ENCODE peak calls at places on chromosome 9, in nine cellular contexts. J is neural crest cell; U is AG04450; W is sigmoid colon; O is activated B cell treated with CpG ODN at 0.5 μM for 24 hours; T is progenitor cell of endocrine pancreas; V is globus pallidus; N is dorsolateral prefrontal cortex; C is stimulated activated CD4-positive, alpha-beta T cell treated with anti-CD3 and anti-CD28 coated beads, Interleukin-2, amount 100 ng/mL, for 48 hours. B is an unnamed sample.

GRCh38 chr9:108039491-108039890 is 549.9 kb upstream of the KLF4 start:
- DNase-seq in J (no peak), U (no peak), W (no peak), O (no peak), T (no peak), V (no peak), N (no peak), C (no peak), B (no peak)

GRCh38 chr9:33151007-33151557 is 16.1 kb downstream of the B4GALT1 start:
- DNase-seq in J (no peak), U (peak; percentile 90), W (peak; percentile 87), O (no peak), T (no peak), V (no peak), N (no peak), C (no peak), B (peak; percentile 84)

GRCh38 chr9:91795500-91796241 is 154.4 kb downstream of the ROR2 start:
- DNase-seq in J (no peak), U (no peak), W (peak; percentile 70), O (no peak), T (no peak), V (no peak), N (no peak), C (no peak), B (no peak)

GRCh38 chr9:21801683-21802417 is 586 bp upstream of the MTAP start:
- DNase-seq in J (peak; percentile 53), U (peak; percentile 50), W (peak; percentile 92), O (no peak), T (peak; percentile 61), V (no peak), N (peak; percentile 76), C (no peak), B (peak; percentile 57)

GRCh38 chr9:20853866-20854265 is 169.8 kb downstream of the FOCAD start:
- DNase-seq in J (no peak), U (no peak), W (no peak), O (no peak), T (no peak), V (no peak), N (no peak), C (no peak), B (no peak)

GRCh38 chr9:128920381-128921058 is at the start of gene PHYHD1:
- DNase-seq in J (no peak), U (no peak), W (peak; percentile 84), O (no peak), T (no peak), V (peak; percentile 80), N (peak; percentile 73), C (no peak), B (no peak)

GRCh38 chr9:88535932-88536324 is 950 bp downstream of the NXNL2 start:
- DNase-seq in J (no peak), U (no peak), W (peak; percentile 76), O (no peak), T (no peak), V (no peak), N (no peak), C (no peak), B (no peak)

GRCh38 chr9:131020862-131021261 is 11.9 kb downstream of the LAMC3 start:
- DNase-seq in J (no peak), U (no peak), W (no peak), O (no peak), T (no peak), V (no peak), N (no peak), C (no peak), B (no peak)

GRCh38 chr9:4769321-4770080 is 23.2 kb upstream of the RCL1 start:
- DNase-seq in J (no peak), U (no peak), W (no peak), O (no peak), T (no peak), V (no peak), N (no peak), C (no peak), B (no peak)

GRCh38 chr9:133137451-133138231 is 16.6 kb upstream of the RALGDS start:
- DNase-seq in J (no peak), U (no peak), W (peak; percentile 82), O (no peak), T (no peak), V (peak; percentile 93), N (peak; percentile 93), C (no peak), B (no peak)

GRCh38 chr9:110049699-110050450 is 158.1 kb downstream of the C9orf152 start:
- DNase-seq in J (peak; percentile 24), U (no peak), W (peak; percentile 68), O (peak; percentile 28), T (peak; percentile 16), V (no peak), N (no peak), C (peak; percentile 16), B (no peak)

GRCh38 chr9:70258692-70259511 is at the start of gene SMC5:
- DNase-seq in J (peak; percentile 82), U (peak; percentile 82), W (peak; percentile 94), O (peak; percentile 90), T (peak; percentile 81), V (peak; percentile 91), N (peak; percentile 96), C (peak; percentile 85), B (peak; percentile 83)

GRCh38 chr9:130908129-130908877 is 11.7 kb upstream of the QRFP start:
- DNase-seq in J (no peak), U (no peak), W (no peak), O (no peak), T (no peak), V (no peak), N (no peak), C (no peak), B (no peak)

GRCh38 chr9:89677696-89678393 is 73.0 kb downstream of the GADD45G start:
- DNase-seq in J (peak; percentile 39), U (no peak), W (no peak), O (no peak), T (no peak), V (peak; percentile 55), N (no peak), C (no peak), B (no peak)

GRCh38 chr9:132410642-132411041 is 631 bp downstream of the CFAP77 start:
- DNase-seq in J (no peak), U (no peak), W (no peak), O (peak; percentile 16), T (no peak), V (no peak), N (no peak), C (no peak), B (no peak)

GRCh38 chr9:89637787-89638186 is 33.0 kb downstream of the GADD45G start:
- DNase-seq in J (no peak), U (no peak), W (no peak), O (no peak), T (no peak), V (no peak), N (peak; percentile 36), C (no peak), B (no peak)

GRCh38 chr9:77475641-77476473 is 172.3 kb downstream of the GNA14 start:
- DNase-seq in J (no peak), U (no peak), W (no peak), O (no peak), T (no peak), V (no peak), N (no peak), C (peak; percentile 23), B (peak; percentile 27)

GRCh38 chr9:69891696-69892095 is 71.1 kb downstream of the CFAP95 start:
- DNase-seq in J (no peak), U (no peak), W (no peak), O (no peak), T (no peak), V (no peak), N (no peak), C (no peak), B (no peak)

GRCh38 chr9:23343226-23343625 is 482.8 kb downstream of the ELAVL2 start:
- DNase-seq in J (no peak), U (no peak), W (no peak), O (no peak), T (no peak), V (no peak), N (no peak), C (no peak), B (no peak)

GRCh38 chr9:95801797-95802196 is 73.7 kb upstream of the ERCC6L2 start:
- DNase-seq in J (no peak), U (no peak), W (no peak), O (no peak), T (no peak), V (no peak), N (no peak), C (no peak), B (no peak)

GRCh38 chr9:89143266-89143665 is 35.4 kb downstream of the SHC3 start:
- DNase-seq in J (no peak), U (no peak), W (no peak), O (no peak), T (no peak), V (no peak), N (no peak), C (no peak), B (no peak)

GRCh38 chr9:19550009-19550408 is 141.2 kb downstream of the ACER2 start:
- DNase-seq in J (no peak), U (no peak), W (no peak), O (no peak), T (no peak), V (no peak), N (no peak), C (no peak), B (no peak)

GRCh38 chr9:93670208-93671029 is 94.0 kb downstream of the PHF2 start:
- DNase-seq in J (peak; percentile 46), U (no peak), W (peak; percentile 62), O (peak; percentile 10), T (peak; percentile 5), V (no peak), N (peak; percentile 32), C (no peak), B (no peak)

GRCh38 chr9:88835038-88835466 is 156.2 kb upstream of the S1PR3 start:
- DNase-seq in J (no peak), U (no peak), W (no peak), O (no peak), T (no peak), V (peak; percentile 6), N (no peak), C (no peak), B (no peak)

GRCh38 chr9:85001925-85002324 is 332.4 kb downstream of the NTRK2 start:
- DNase-seq in J (no peak), U (no peak), W (no peak), O (no peak), T (no peak), V (no peak), N (no peak), C (no peak), B (no peak)

GRCh38 chr9:115522928-115523327 is 405.0 kb upstream of the TNC start:
- DNase-seq in J (no peak), U (no peak), W (no peak), O (no peak), T (no peak), V (no peak), N (no peak), C (no peak), B (no peak)

GRCh38 chr9:137286980-137287383 is 9.5 kb downstream of the TOR4A start:
- DNase-seq in J (no peak), U (no peak), W (no peak), O (no peak), T (no peak), V (no peak), N (no peak), C (no peak), B (no peak)

GRCh38 chr9:72263572-72263971 is 101.4 kb downstream of the ZFAND5 start:
- DNase-seq in J (no peak), U (no peak), W (no peak), O (no peak), T (no peak), V (no peak), N (no peak), C (no peak), B (no peak)

GRCh38 chr9:107312651-107313050 is 29.6 kb downstream of the RAD23B start:
- DNase-seq in J (no peak), U (peak; percentile 23), W (no peak), O (no peak), T (no peak), V (peak; percentile 14), N (no peak), C (no peak), B (no peak)

B was measured in amniotic stem cell.